ENCODE peak calls at places on chromosomes 1 and 21, in six cellular contexts. One of them, this sample, is unnamed.
A peak's percentile ranks its signal among the peaks of the same experiment; 100 is the strongest.

GRCh38 chr1:181459067-181459466 is 24.2 kb upstream of the CACNA1E start:
- DNase-seq in GM19239: no peak
- DNase-seq in CD8-positive, alpha-beta T cell: no peak
- DNase-seq in NCI-H446: no peak
- DNase-seq in memory B cell: no peak
- DNase-seq in amygdala: no peak
- DNase-seq in this sample: no peak

GRCh38 chr21:42024261-42024877 is 14.2 kb upstream of the ZBTB21 start:
- DNase-seq in GM19239: no peak
- DNase-seq in CD8-positive, alpha-beta T cell: no peak
- DNase-seq in NCI-H446: no peak
- DNase-seq in memory B cell: no peak
- DNase-seq in amygdala: no peak
- DNase-seq in this sample: no peak

GRCh38 chr1:214899908-214900470 is 182.5 kb upstream of the KCNK2 start:
- DNase-seq in GM19239: no peak
- DNase-seq in CD8-positive, alpha-beta T cell: no peak
- DNase-seq in NCI-H446: no peak
- DNase-seq in memory B cell: no peak
- DNase-seq in amygdala: no peak
- DNase-seq in this sample: no peak

GRCh38 chr1:193569696-193570269 is 383.4 kb upstream of the B3GALT2 start:
- DNase-seq in GM19239: no peak
- DNase-seq in CD8-positive, alpha-beta T cell: no peak
- DNase-seq in NCI-H446: no peak
- DNase-seq in memory B cell: no peak
- DNase-seq in amygdala: no peak
- DNase-seq in this sample: no peak

GRCh38 chr1:115159958-115160357 is 70.7 kb upstream of the TSPAN2 start:
- DNase-seq in GM19239: no peak
- DNase-seq in CD8-positive, alpha-beta T cell: no peak
- DNase-seq in NCI-H446: no peak
- DNase-seq in memory B cell: no peak
- DNase-seq in amygdala: no peak
- DNase-seq in this sample: no peak

GRCh38 chr1:87115317-87115885 is 201.0 kb downstream of the HS2ST1 start:
- DNase-seq in GM19239: no peak
- DNase-seq in CD8-positive, alpha-beta T cell: no peak
- DNase-seq in NCI-H446: no peak
- DNase-seq in memory B cell: no peak
- DNase-seq in amygdala: no peak
- DNase-seq in this sample: no peak

GRCh38 chr1:201456499-201457309 is 12.3 kb downstream of the PHLDA3 start:
- DNase-seq in GM19239: no peak
- DNase-seq in CD8-positive, alpha-beta T cell: no peak
- DNase-seq in NCI-H446: no peak
- DNase-seq in memory B cell: no peak
- DNase-seq in amygdala: peak; percentile 32
- DNase-seq in this sample: no peak

GRCh38 chr1:199700551-199700950 is 327.0 kb upstream of the NR5A2 start:
- DNase-seq in GM19239: no peak
- DNase-seq in CD8-positive, alpha-beta T cell: no peak
- DNase-seq in NCI-H446: no peak
- DNase-seq in memory B cell: no peak
- DNase-seq in amygdala: no peak
- DNase-seq in this sample: no peak

GRCh38 chr1:67890862-67891261 is 57.6 kb upstream of the GNG12 start:
- DNase-seq in GM19239: no peak
- DNase-seq in CD8-positive, alpha-beta T cell: no peak
- DNase-seq in NCI-H446: no peak
- DNase-seq in memory B cell: no peak
- DNase-seq in amygdala: no peak
- DNase-seq in this sample: no peak

GRCh38 chr1:209675567-209676154 is 449 bp downstream of the G0S2 start:
- DNase-seq in GM19239: no peak
- DNase-seq in CD8-positive, alpha-beta T cell: no peak
- DNase-seq in NCI-H446: no peak
- DNase-seq in memory B cell: no peak
- DNase-seq in amygdala: no peak
- DNase-seq in this sample: no peak

GRCh38 chr1:67503974-67504373 is 73.8 kb upstream of the SERBP1 start:
- DNase-seq in GM19239: no peak
- DNase-seq in CD8-positive, alpha-beta T cell: no peak
- DNase-seq in NCI-H446: no peak
- DNase-seq in memory B cell: no peak
- DNase-seq in amygdala: no peak
- DNase-seq in this sample: no peak

GRCh38 chr1:244060691-244061090 is 9.6 kb downstream of the ZBTB18 start:
- DNase-seq in GM19239: no peak
- DNase-seq in CD8-positive, alpha-beta T cell: no peak
- DNase-seq in NCI-H446: peak; percentile 55
- DNase-seq in memory B cell: no peak
- DNase-seq in amygdala: no peak
- DNase-seq in this sample: no peak

GRCh38 chr1:54305906-54306514 is 100.2 kb downstream of the SSBP3 start:
- DNase-seq in GM19239: no peak
- DNase-seq in CD8-positive, alpha-beta T cell: no peak
- DNase-seq in NCI-H446: no peak
- DNase-seq in memory B cell: no peak
- DNase-seq in amygdala: no peak
- DNase-seq in this sample: no peak

GRCh38 chr1:214261206-214262123 is 19.5 kb upstream of the SMYD2 start:
- DNase-seq in GM19239: peak; percentile 30
- DNase-seq in CD8-positive, alpha-beta T cell: peak; percentile 79
- DNase-seq in NCI-H446: peak; percentile 91
- DNase-seq in memory B cell: peak; percentile 84
- DNase-seq in amygdala: peak; percentile 65
- DNase-seq in this sample: peak; percentile 70

GRCh38 chr1:202367200-202367742 is 18.8 kb downstream of the PPP1R12B start:
- DNase-seq in GM19239: no peak
- DNase-seq in CD8-positive, alpha-beta T cell: no peak
- DNase-seq in NCI-H446: no peak
- DNase-seq in memory B cell: no peak
- DNase-seq in amygdala: no peak
- DNase-seq in this sample: no peak

GRCh38 chr1:97331165-97331564 is 589.7 kb downstream of the DPYD start:
- DNase-seq in GM19239: no peak
- DNase-seq in CD8-positive, alpha-beta T cell: no peak
- DNase-seq in NCI-H446: no peak
- DNase-seq in memory B cell: no peak
- DNase-seq in amygdala: no peak
- DNase-seq in this sample: no peak

GRCh38 chr1:184210048-184210447 is 158.5 kb downstream of the TSEN15 start:
- DNase-seq in GM19239: no peak
- DNase-seq in CD8-positive, alpha-beta T cell: no peak
- DNase-seq in NCI-H446: peak; percentile 72
- DNase-seq in memory B cell: no peak
- DNase-seq in amygdala: no peak
- DNase-seq in this sample: no peak

GRCh38 chr1:25624155-25624554 is 7.6 kb downstream of the MAN1C1 start:
- DNase-seq in GM19239: no peak
- DNase-seq in CD8-positive, alpha-beta T cell: no peak
- DNase-seq in NCI-H446: no peak
- DNase-seq in memory B cell: no peak
- DNase-seq in amygdala: no peak
- DNase-seq in this sample: no peak

GRCh38 chr1:179175011-179175934 is 54.2 kb downstream of the ABL2 start:
- DNase-seq in GM19239: no peak
- DNase-seq in CD8-positive, alpha-beta T cell: no peak
- DNase-seq in NCI-H446: peak; percentile 22
- DNase-seq in memory B cell: no peak
- DNase-seq in amygdala: peak; percentile 61
- DNase-seq in this sample: no peak

GRCh38 chr21:35226302-35226701 is 177.2 kb upstream of the RUNX1 start:
- DNase-seq in GM19239: no peak
- DNase-seq in CD8-positive, alpha-beta T cell: no peak
- DNase-seq in NCI-H446: no peak
- DNase-seq in memory B cell: no peak
- DNase-seq in amygdala: no peak
- DNase-seq in this sample: no peak

GRCh38 chr1:22451702-22452400 is at the start of gene ZBTB40:
- DNase-seq in GM19239: peak; percentile 80
- DNase-seq in CD8-positive, alpha-beta T cell: peak; percentile 83
- DNase-seq in NCI-H446: peak; percentile 98
- DNase-seq in memory B cell: peak; percentile 88
- DNase-seq in amygdala: peak; percentile 96
- DNase-seq in this sample: peak; percentile 96

GRCh38 chr1:80893140-80893539 is 907.6 kb upstream of the ADGRL2 start:
- DNase-seq in GM19239: no peak
- DNase-seq in CD8-positive, alpha-beta T cell: no peak
- DNase-seq in NCI-H446: no peak
- DNase-seq in memory B cell: no peak
- DNase-seq in amygdala: no peak
- DNase-seq in this sample: peak; percentile 14

GRCh38 chr1:46133181-46133658 is 791 bp upstream of the PIK3R3 start:
- DNase-seq in GM19239: peak; percentile 41
- DNase-seq in CD8-positive, alpha-beta T cell: no peak
- DNase-seq in NCI-H446: no peak
- DNase-seq in memory B cell: peak; percentile 41
- DNase-seq in amygdala: no peak
- DNase-seq in this sample: peak; percentile 78

GRCh38 chr1:175865041-175865766 is 121.8 kb upstream of the TNR start:
- DNase-seq in GM19239: no peak
- DNase-seq in CD8-positive, alpha-beta T cell: no peak
- DNase-seq in NCI-H446: no peak
- DNase-seq in memory B cell: no peak
- DNase-seq in amygdala: peak; percentile 84
- DNase-seq in this sample: no peak

GRCh38 chr1:185297986-185298385 is 19.1 kb downstream of the IVNS1ABP start:
- DNase-seq in GM19239: no peak
- DNase-seq in CD8-positive, alpha-beta T cell: no peak
- DNase-seq in NCI-H446: no peak
- DNase-seq in memory B cell: no peak
- DNase-seq in amygdala: no peak
- DNase-seq in this sample: no peak

GRCh38 chr1:174040387-174040786 is 18.2 kb upstream of the RC3H1 start:
- DNase-seq in GM19239: no peak
- DNase-seq in CD8-positive, alpha-beta T cell: no peak
- DNase-seq in NCI-H446: peak; percentile 79
- DNase-seq in memory B cell: no peak
- DNase-seq in amygdala: no peak
- DNase-seq in this sample: no peak

GRCh38 chr1:232837085-232837484 is 31.9 kb downstream of the MAP10 start:
- DNase-seq in GM19239: no peak
- DNase-seq in CD8-positive, alpha-beta T cell: no peak
- DNase-seq in NCI-H446: no peak
- DNase-seq in memory B cell: no peak
- DNase-seq in amygdala: no peak
- DNase-seq in this sample: no peak